ENCODE peak calls at places on chromosomes 7 and 10, in five cellular contexts. Z is activated B cell treated with CpG ODN at 0.5 μM for 24 hours; O is hypothalamus; B is stimulated activated CD8-positive, alpha-beta memory T cell treated with anti-CD3 and anti-CD28 coated beads, Interleukin-2, amount 100 ng/mL, for 1 hour; W is AG08396. J is an unnamed sample.
A peak's percentile ranks its signal among the peaks of the same experiment; 100 is the strongest.

GRCh38 chr10:116772901-116773300 is 30.5 kb upstream of the HSPA12A start:
- DNase-seq in Z (no peak), O (no peak), B (no peak), W (no peak), J (no peak)

GRCh38 chr7:2938514-2939192 is 94.5 kb upstream of the GNA12 start:
- DNase-seq in Z (no peak), O (no peak), B (no peak), W (no peak), J (no peak)

GRCh38 chr10:12455774-12456173 is 106.4 kb downstream of the CAMK1D start:
- DNase-seq in Z (no peak), O (no peak), B (no peak), W (no peak), J (no peak)

GRCh38 chr10:58973235-58973595 is 203.2 kb upstream of the PHYHIPL start:
- DNase-seq in Z (no peak), O (no peak), B (no peak), W (no peak), J (no peak)

GRCh38 chr7:33895025-33895804 is 10.1 kb upstream of the BMPER start:
- DNase-seq in Z (peak; percentile 51), O (peak; percentile 43), B (peak; percentile 30), W (peak; percentile 81), J (peak; percentile 53)

GRCh38 chr7:130891254-130892094 is 157.5 kb upstream of the KLF14 start:
- DNase-seq in Z (no peak), O (no peak), B (no peak), W (peak; percentile 52), J (no peak)

GRCh38 chr7:44259547-44260457 is 59.0 kb downstream of the YKT6 start:
- DNase-seq in Z (no peak), O (peak; percentile 28), B (no peak), W (peak; percentile 88), J (no peak)

GRCh38 chr7:137747359-137748031 is 99.3 kb downstream of the DGKI start:
- DNase-seq in Z (no peak), O (no peak), B (no peak), W (no peak), J (no peak)

GRCh38 chr7:120402368-120402767 is 129.4 kb downstream of the KCND2 start:
- DNase-seq in Z (no peak), O (no peak), B (no peak), W (no peak), J (no peak)

GRCh38 chr7:32494946-32495297 is 367 bp upstream of the AVL9 start:
- DNase-seq in Z (no peak), O (no peak), B (no peak), W (no peak), J (no peak)

GRCh38 chr10:43228783-43229207 is 38.1 kb downstream of the RASGEF1A start:
- DNase-seq in Z (no peak), O (no peak), B (no peak), W (no peak), J (no peak)

GRCh38 chr10:133235265-133235664 is 2.4 kb upstream of the VENTX start:
- DNase-seq in Z (no peak), O (no peak), B (no peak), W (no peak), J (no peak)

GRCh38 chr10:70923696-70924095 is 35.3 kb upstream of the PCBD1 start:
- DNase-seq in Z (no peak), O (no peak), B (no peak), W (no peak), J (no peak)

GRCh38 chr10:99612167-99612831 is 7.9 kb downstream of the SLC25A28 start:
- DNase-seq in Z (peak; percentile 19), O (no peak), B (no peak), W (peak; percentile 72), J (no peak)

GRCh38 chr10:35214607-35215020 is 88.0 kb downstream of the CREM start:
- DNase-seq in Z (no peak), O (no peak), B (no peak), W (no peak), J (no peak)

GRCh38 chr7:127876393-127876792 is 154.8 kb downstream of the LRRC4 start:
- DNase-seq in Z (no peak), O (no peak), B (no peak), W (peak; percentile 17), J (no peak)

GRCh38 chr10:133251388-133252222 is 13.9 kb downstream of the VENTX start:
- DNase-seq in Z (no peak), O (no peak), B (no peak), W (no peak), J (no peak)

GRCh38 chr10:103295391-103296044 is 18.6 kb downstream of the INA start:
- DNase-seq in Z (no peak), O (no peak), B (no peak), W (peak; percentile 33), J (no peak)

GRCh38 chr7:139355320-139355719 is 4.4 kb upstream of the LUC7L2 start:
- DNase-seq in Z (no peak), O (no peak), B (no peak), W (no peak), J (no peak)

GRCh38 chr7:33494473-33494872 is 365.1 kb downstream of the BBS9 start:
- DNase-seq in Z (no peak), O (no peak), B (no peak), W (no peak), J (no peak)

GRCh38 chr7:142889825-142890224 is 4.3 kb upstream of the TRPV6 start:
- DNase-seq in Z (no peak), O (no peak), B (no peak), W (no peak), J (no peak)

GRCh38 chr7:100545636-100546128 is 6.7 kb downstream of the AGFG2 start:
- DNase-seq in Z (no peak), O (no peak), B (no peak), W (peak; percentile 81), J (no peak)

GRCh38 chr10:101236376-101237079 is 7.3 kb upstream of the LBX1 start:
- DNase-seq in Z (no peak), O (no peak), B (no peak), W (peak; percentile 84), J (no peak)

GRCh38 chr10:97684866-97685394 is 2.1 kb downstream of the AVPI1 start:
- DNase-seq in Z (no peak), O (no peak), B (no peak), W (no peak), J (no peak)

GRCh38 chr7:30596721-30597120 is 2.0 kb downstream of the GARS1 start:
- DNase-seq in Z (no peak), O (no peak), B (no peak), W (no peak), J (no peak)

GRCh38 chr7:22447759-22448158 is 52.2 kb downstream of the STEAP1B start:
- DNase-seq in Z (no peak), O (no peak), B (no peak), W (no peak), J (no peak)

GRCh38 chr7:26633557-26633956 is 230.8 kb downstream of the SKAP2 start:
- DNase-seq in Z (no peak), O (no peak), B (no peak), W (no peak), J (no peak)

GRCh38 chr7:76191783-76192240 is 9.9 kb upstream of the SRRM3 start:
- DNase-seq in Z (no peak), O (no peak), B (no peak), W (peak; percentile 32), J (no peak)

GRCh38 chr7:6656413-6656812 is 19.3 kb downstream of the ZNF316 start:
- DNase-seq in Z (no peak), O (no peak), B (no peak), W (no peak), J (no peak)

GRCh38 chr10:125840406-125840805 is 17.1 kb downstream of the BCCIP start:
- DNase-seq in Z (no peak), O (no peak), B (no peak), W (no peak), J (no peak)

GRCh38 chr7:107691713-107692112 is 31.1 kb downstream of the SLC26A4 start:
- DNase-seq in Z (no peak), O (no peak), B (no peak), W (peak; percentile 26), J (no peak)

GRCh38 chr10:70433581-70434280 is 7.8 kb downstream of the NODAL start:
- DNase-seq in Z (no peak), O (no peak), B (no peak), W (no peak), J (no peak)

GRCh38 chr10:381805-382204 is 246.6 kb downstream of the ZMYND11 start:
- DNase-seq in Z (no peak), O (no peak), B (no peak), W (no peak), J (no peak)

GRCh38 chr7:28020302-28020940 is 160.2 kb downstream of the JAZF1 start:
- DNase-seq in Z (no peak), O (peak; percentile 32), B (no peak), W (peak; percentile 77), J (no peak)